ENCODE peak calls at places on chromosomes 2 and 18, in ten cellular contexts. L is amniotic stem cell; O is OCI-M1; H is posterior cingulate gyrus; G is stimulated activated CD4-positive, alpha-beta T cell treated with anti-CD3 and anti-CD28 coated beads, Interleukin-2, amount 100 ng/mL, for 48 hours; W is GM23338; F is NCI-H1092; Z is sciatic nerve; Y is ACHN; S is upper lobe of right lung. M is an unnamed sample.

GRCh38 chr2:126687086-126687485 is 31.1 kb downstream of the GYPC start:
- DNase-seq in L (no peak), O (no peak), H (no peak), G (no peak), W (no peak), F (no peak), Z (no peak), Y (no peak), S (no peak), M (no peak)

GRCh38 chr2:73987948-73988700 is 3.4 kb downstream of the TET3 start:
- DNase-seq in L (no peak), O (no peak), H (no peak), G (no peak), W (no peak), F (no peak), Z (no peak), Y (no peak), S (no peak), M (no peak)

GRCh38 chr2:234556848-234557573 is 60.1 kb upstream of the ARL4C start:
- DNase-seq in L (no peak), O (no peak), H (no peak), G (no peak), W (no peak), F (no peak), Z (no peak), Y (no peak), S (no peak), M (no peak)

GRCh38 chr2:2926009-2926857 is 451.4 kb downstream of the EIPR1 start:
- DNase-seq in L (no peak), O (no peak), H (no peak), G (no peak), W (no peak), F (no peak), Z (no peak), Y (no peak), S (no peak), M (no peak)

GRCh38 chr2:120758181-120759048 is 22.7 kb downstream of the GLI2 start:
- DNase-seq in L (no peak), O (no peak), H (peak), G (no peak), W (peak), F (no peak), Z (peak), Y (no peak), S (peak), M (peak)

GRCh38 chr2:143051480-143051879 is 77.7 kb upstream of the ARHGAP15 start:
- DNase-seq in L (no peak), O (no peak), H (no peak), G (no peak), W (no peak), F (no peak), Z (no peak), Y (no peak), S (no peak), M (no peak)

GRCh38 chr18:75211002-75211621 is 515 bp downstream of the TSHZ1 start:
- DNase-seq in L (no peak), O (peak), H (no peak), G (no peak), W (peak), F (no peak), Z (no peak), Y (peak), S (no peak), M (no peak)

GRCh38 chr2:31331156-31331555 is 83.4 kb downstream of the XDH start:
- DNase-seq in L (no peak), O (no peak), H (no peak), G (no peak), W (no peak), F (no peak), Z (no peak), Y (no peak), S (no peak), M (no peak)

GRCh38 chr2:47601518-47602015 is 181.4 kb upstream of the MSH6 start:
- DNase-seq in L (no peak), O (no peak), H (no peak), G (no peak), W (no peak), F (no peak), Z (no peak), Y (no peak), S (no peak), M (no peak)

GRCh38 chr18:3889803-3890202 is 439.8 kb downstream of the TGIF1 start:
- DNase-seq in L (no peak), O (no peak), H (no peak), G (no peak), W (no peak), F (no peak), Z (no peak), Y (no peak), S (no peak), M (peak)

GRCh38 chr2:212928681-212929080 is 222.7 kb downstream of the IKZF2 start:
- DNase-seq in L (no peak), O (no peak), H (no peak), G (no peak), W (no peak), F (no peak), Z (no peak), Y (no peak), S (no peak), M (no peak)

GRCh38 chr18:22983175-22983574 is 50.0 kb downstream of the RBBP8 start:
- DNase-seq in L (peak), O (peak), H (no peak), G (no peak), W (peak), F (no peak), Z (no peak), Y (peak), S (no peak), M (no peak)

GRCh38 chr18:9629709-9630108 is 15.3 kb upstream of the PPP4R1 start:
- DNase-seq in L (no peak), O (peak), H (no peak), G (no peak), W (no peak), F (no peak), Z (no peak), Y (no peak), S (no peak), M (no peak)

GRCh38 chr2:101697794-101698418 is 399 bp downstream of the MAP4K4 start:
- DNase-seq in L (no peak), O (no peak), H (no peak), G (no peak), W (peak), F (peak), Z (no peak), Y (peak), S (no peak), M (peak)

GRCh38 chr2:55025082-55025481 is 25.2 kb downstream of the RTN4 start:
- DNase-seq in L (no peak), O (no peak), H (no peak), G (no peak), W (no peak), F (no peak), Z (no peak), Y (no peak), S (no peak), M (no peak)

GRCh38 chr2:202479090-202479489 is 103.0 kb downstream of the BMPR2 start:
- DNase-seq in L (no peak), O (no peak), H (no peak), G (no peak), W (no peak), F (no peak), Z (no peak), Y (no peak), S (no peak), M (no peak)